ENCODE peak calls at places on chromosomes 6 and 20, in eight cellular contexts. One of them, this sample, is unnamed.

GRCh38 chr20:36074983-36075382 is 79.6 kb upstream of the EPB41L1 start:
- DNase-seq in glutamatergic neuron: no peak
- DNase-seq in T-helper 9 cell: no peak
- DNase-seq in mucosa of gallbladder: no peak
- DNase-seq in stomach: no peak
- DNase-seq in AG08395: no peak
- DNase-seq in EL: no peak
- DNase-seq in fibroblast of pulmonary artery: peak
- DNase-seq in this sample: peak

GRCh38 chr6:36302227-36302976 is 32.5 kb downstream of the PNPLA1 start:
- DNase-seq in fibroblast of pulmonary artery: peak
- DNase-seq in stomach: peak
- DNase-seq in AG08395: peak
- DNase-seq in T-helper 9 cell: peak
- DNase-seq in mucosa of gallbladder: peak
- DNase-seq in glutamatergic neuron: peak
- DNase-seq in EL: peak
- DNase-seq in this sample: peak

GRCh38 chr6:23174781-23175361 is 605.5 kb downstream of the HDGFL1 start:
- DNase-seq in mucosa of gallbladder: no peak
- DNase-seq in glutamatergic neuron: no peak
- DNase-seq in fibroblast of pulmonary artery: peak
- DNase-seq in AG08395: peak
- DNase-seq in EL: peak
- DNase-seq in stomach: no peak
- DNase-seq in T-helper 9 cell: no peak
- DNase-seq in this sample: no peak

GRCh38 chr6:29827579-29828470 is at the start of gene HLA-G:
- DNase-seq in glutamatergic neuron: no peak
- DNase-seq in stomach: no peak
- DNase-seq in fibroblast of pulmonary artery: no peak
- DNase-seq in EL: no peak
- DNase-seq in mucosa of gallbladder: no peak
- DNase-seq in T-helper 9 cell: no peak
- DNase-seq in AG08395: no peak
- DNase-seq in this sample: no peak

GRCh38 chr6:168090706-168091105 is 11.7 kb upstream of the FRMD1 start:
- DNase-seq in mucosa of gallbladder: no peak
- DNase-seq in AG08395: no peak
- DNase-seq in EL: no peak
- DNase-seq in T-helper 9 cell: no peak
- DNase-seq in stomach: no peak
- DNase-seq in glutamatergic neuron: no peak
- DNase-seq in fibroblast of pulmonary artery: no peak
- DNase-seq in this sample: no peak

GRCh38 chr6:77106992-77107391 is 356.3 kb downstream of the HTR1B start:
- DNase-seq in EL: no peak
- DNase-seq in glutamatergic neuron: no peak
- DNase-seq in mucosa of gallbladder: no peak
- DNase-seq in AG08395: no peak
- DNase-seq in stomach: no peak
- DNase-seq in T-helper 9 cell: no peak
- DNase-seq in fibroblast of pulmonary artery: peak
- DNase-seq in this sample: no peak

GRCh38 chr20:9503530-9504251 is 10.7 kb upstream of the LAMP5 start:
- DNase-seq in stomach: no peak
- DNase-seq in mucosa of gallbladder: no peak
- DNase-seq in glutamatergic neuron: peak
- DNase-seq in fibroblast of pulmonary artery: no peak
- DNase-seq in EL: peak
- DNase-seq in T-helper 9 cell: no peak
- DNase-seq in AG08395: peak
- DNase-seq in this sample: no peak

GRCh38 chr6:159929819-159930218 is 39.0 kb downstream of the MAS1 start:
- DNase-seq in fibroblast of pulmonary artery: peak
- DNase-seq in mucosa of gallbladder: no peak
- DNase-seq in glutamatergic neuron: no peak
- DNase-seq in stomach: peak
- DNase-seq in AG08395: no peak
- DNase-seq in T-helper 9 cell: peak
- DNase-seq in EL: no peak
- DNase-seq in this sample: peak

GRCh38 chr6:113875470-113875869 is 18.3 kb downstream of the MARCKS start:
- DNase-seq in AG08395: peak
- DNase-seq in T-helper 9 cell: no peak
- DNase-seq in mucosa of gallbladder: no peak
- DNase-seq in glutamatergic neuron: no peak
- DNase-seq in fibroblast of pulmonary artery: peak
- DNase-seq in EL: peak
- DNase-seq in stomach: no peak
- DNase-seq in this sample: no peak

GRCh38 chr20:35248641-35249475 is 22.4 kb downstream of the MMP24 start:
- DNase-seq in fibroblast of pulmonary artery: no peak
- DNase-seq in AG08395: peak
- DNase-seq in stomach: no peak
- DNase-seq in glutamatergic neuron: no peak
- DNase-seq in T-helper 9 cell: no peak
- DNase-seq in EL: no peak
- DNase-seq in mucosa of gallbladder: no peak
- DNase-seq in this sample: no peak

GRCh38 chr20:35297153-35297552 is 4.9 kb upstream of the FAM83C start:
- DNase-seq in T-helper 9 cell: no peak
- DNase-seq in AG08395: peak
- DNase-seq in glutamatergic neuron: no peak
- DNase-seq in stomach: no peak
- DNase-seq in fibroblast of pulmonary artery: no peak
- DNase-seq in mucosa of gallbladder: no peak
- DNase-seq in EL: peak
- DNase-seq in this sample: no peak

GRCh38 chr6:35719830-35720733 is 16.8 kb upstream of the ARMC12 start:
- DNase-seq in stomach: no peak
- DNase-seq in T-helper 9 cell: no peak
- DNase-seq in glutamatergic neuron: peak
- DNase-seq in fibroblast of pulmonary artery: peak
- DNase-seq in EL: peak
- DNase-seq in AG08395: no peak
- DNase-seq in mucosa of gallbladder: no peak
- DNase-seq in this sample: no peak

GRCh38 chr6:710601-711571 is 17.9 kb upstream of the EXOC2 start:
- DNase-seq in stomach: peak
- DNase-seq in T-helper 9 cell: peak
- DNase-seq in EL: peak
- DNase-seq in glutamatergic neuron: peak
- DNase-seq in AG08395: peak
- DNase-seq in mucosa of gallbladder: peak
- DNase-seq in fibroblast of pulmonary artery: peak
- DNase-seq in this sample: peak

GRCh38 chr20:61886721-61887658 is 178.7 kb downstream of the TAF4 start:
- DNase-seq in fibroblast of pulmonary artery: peak
- DNase-seq in glutamatergic neuron: peak
- DNase-seq in EL: peak
- DNase-seq in stomach: no peak
- DNase-seq in mucosa of gallbladder: no peak
- DNase-seq in T-helper 9 cell: peak
- DNase-seq in AG08395: peak
- DNase-seq in this sample: peak

GRCh38 chr6:107942164-107942563 is 15.8 kb downstream of the SEC63 start:
- DNase-seq in stomach: no peak
- DNase-seq in mucosa of gallbladder: no peak
- DNase-seq in glutamatergic neuron: no peak
- DNase-seq in AG08395: no peak
- DNase-seq in T-helper 9 cell: no peak
- DNase-seq in fibroblast of pulmonary artery: no peak
- DNase-seq in EL: no peak
- DNase-seq in this sample: no peak